ENCODE peak calls at places on chromosomes 6 and 20, in seven cellular contexts. F is astrocyte of the spinal cord, N is neuronal stem cell, Y is BE2C, U is GM20000, W is GOT3, C is NCI-H2029. I is an unnamed sample.

GRCh38 chr20:63517376-63518309 is 2.9 kb upstream of the PPDPF start:
- DNase-seq in F (no peak), N (no peak), Y (no peak), U (no peak), W (no peak), C (no peak), I (no peak)

GRCh38 chr20:56634735-56635422 is 5.8 kb downstream of the TFAP2C start:
- DNase-seq in F (no peak), N (no peak), Y (no peak), U (no peak), W (no peak), C (no peak), I (no peak)

GRCh38 chr6:139166956-139167313 is 32.1 kb downstream of the HECA start:
- DNase-seq in F (no peak), N (no peak), Y (no peak), U (no peak), W (no peak), C (no peak), I (no peak)

GRCh38 chr20:63502671-63503172 is 3.8 kb upstream of the EEF1A2 start:
- DNase-seq in F (no peak), N (no peak), Y (peak; percentile 96), U (no peak), W (no peak), C (no peak), I (no peak)

GRCh38 chr20:37453288-37453687 is 67.8 kb upstream of the NNAT start:
- DNase-seq in F (no peak), N (no peak), Y (no peak), U (no peak), W (no peak), C (no peak), I (no peak)

GRCh38 chr6:147728903-147729302 is 220.4 kb downstream of the SAMD5 start:
- DNase-seq in F (no peak), N (no peak), Y (no peak), U (no peak), W (no peak), C (no peak), I (no peak)

GRCh38 chr6:64050586-64050985 is 415.0 kb downstream of the PHF3 start:
- DNase-seq in F (no peak), N (no peak), Y (no peak), U (no peak), W (no peak), C (no peak), I (no peak)

GRCh38 chr20:50120935-50121693 is 8.2 kb upstream of the UBE2V1 start:
- DNase-seq in F (peak; percentile 52), N (no peak), Y (peak; percentile 75), U (peak; percentile 44), W (no peak), C (peak; percentile 63), I (no peak)

GRCh38 chr6:135411339-135411738 is 86.2 kb downstream of the AHI1 start:
- DNase-seq in F (no peak), N (no peak), Y (no peak), U (no peak), W (no peak), C (no peak), I (no peak)

GRCh38 chr20:3613821-3614440 is 49.3 kb downstream of the GFRA4 start:
- DNase-seq in F (peak; percentile 4), N (no peak), Y (no peak), U (no peak), W (no peak), C (no peak), I (no peak)

GRCh38 chr6:31559958-31560696 is 12.0 kb upstream of the LTA start:
- DNase-seq in F (peak; percentile 55), N (no peak), Y (no peak), U (peak; percentile 71), W (no peak), C (no peak), I (no peak)

GRCh38 chr6:4010682-4011081 is 68.3 kb downstream of the FAM217A start:
- DNase-seq in F (no peak), N (no peak), Y (no peak), U (no peak), W (no peak), C (no peak), I (no peak)

GRCh38 chr6:13832778-13833177 is 18.4 kb upstream of the MCUR1 start:
- DNase-seq in F (no peak), N (no peak), Y (no peak), U (no peak), W (no peak), C (no peak), I (no peak)

GRCh38 chr20:1805161-1805581 is 90.0 kb upstream of the SIRPA start:
- DNase-seq in F (no peak), N (no peak), Y (no peak), U (no peak), W (no peak), C (no peak), I (no peak)

GRCh38 chr20:62837790-62838458 is 21.1 kb downstream of the COL9A3 start:
- DNase-seq in F (no peak), N (no peak), Y (peak; percentile 86), U (peak; percentile 68), W (no peak), C (peak; percentile 65), I (no peak)

GRCh38 chr6:36314221-36315014 is 22.3 kb downstream of the BNIP5 start:
- DNase-seq in F (no peak), N (no peak), Y (no peak), U (no peak), W (no peak), C (no peak), I (no peak)

GRCh38 chr20:5797843-5798462 is 47.8 kb downstream of the SHLD1 start:
- DNase-seq in F (no peak), N (no peak), Y (no peak), U (peak; percentile 67), W (no peak), C (no peak), I (no peak)

GRCh38 chr20:7912551-7912950 is 27.7 kb downstream of the HAO1 start:
- DNase-seq in F (no peak), N (no peak), Y (no peak), U (no peak), W (no peak), C (no peak), I (no peak)

GRCh38 chr20:53434662-53435061 is 159.0 kb downstream of the ZNF217 start:
- DNase-seq in F (no peak), N (no peak), Y (no peak), U (no peak), W (no peak), C (peak; percentile 51), I (no peak)

GRCh38 chr6:16759646-16760535 is 1.4 kb downstream of the ATXN1 start:
- DNase-seq in F (peak; percentile 91), N (peak; percentile 62), Y (peak; percentile 80), U (peak; percentile 81), W (peak; percentile 64), C (peak; percentile 16), I (peak; percentile 94)

GRCh38 chr6:138145402-138145801 is 16.3 kb upstream of the ARFGEF3 start:
- DNase-seq in F (no peak), N (no peak), Y (no peak), U (no peak), W (no peak), C (no peak), I (no peak)

GRCh38 chr6:115945306-115945705 is 115.4 kb downstream of the FRK start:
- DNase-seq in F (peak; percentile 73), N (no peak), Y (no peak), U (no peak), W (no peak), C (no peak), I (no peak)

I was measured in ascending aorta.